ENCODE peak calls at places on chromosome 17, in seven cellular contexts. J is PC-3; F is NCI-H1092; K is amniotic stem cell; U is stimulated activated CD4-positive, alpha-beta T cell treated with anti-CD3 and anti-CD28 coated beads, Interleukin-12 subunit alpha, Interleukin-12 subunit beta, amount 100 ng/mL, for 4 hours; E is A549; T is heart left ventricle. H is an unnamed sample.

GRCh38 chr17:73645050-73645871 is 1.0 kb upstream of the SDK2 start:
- DNase-seq in J (no peak), F (peak), K (no peak), U (peak), E (peak), T (peak), H (no peak)

GRCh38 chr17:76793775-76794174 is 55.9 kb downstream of the MFSD11 start:
- DNase-seq in J (peak), F (no peak), K (no peak), U (no peak), E (peak), T (no peak), H (peak)

GRCh38 chr17:51165680-51166197 is 472 bp upstream of the NME2 start:
- DNase-seq in J (no peak), F (no peak), K (no peak), U (peak), E (peak), T (no peak), H (no peak)

GRCh38 chr17:80005360-80006338 is 30.0 kb downstream of the TBC1D16 start:
- DNase-seq in J (peak), F (no peak), K (no peak), U (peak), E (peak), T (peak), H (peak)

GRCh38 chr17:40322417-40323315 is 13.7 kb downstream of the RARA start:
- DNase-seq in J (peak), F (no peak), K (no peak), U (peak), E (peak), T (peak), H (no peak)

GRCh38 chr17:21686165-21687015 is 5.9 kb upstream of the KCNJ18 start:
- DNase-seq in J (no peak), F (no peak), K (no peak), U (no peak), E (no peak), T (no peak), H (no peak)

GRCh38 chr17:70308619-70309018 is 139.3 kb downstream of the KCNJ2 start:
- DNase-seq in J (no peak), F (no peak), K (no peak), U (no peak), E (no peak), T (no peak), H (no peak)

GRCh38 chr17:31321481-31321880 is at the start of gene EVI2A:
- DNase-seq in J (peak), F (no peak), K (peak), U (peak), E (no peak), T (no peak), H (no peak)

GRCh38 chr17:7587831-7588230 is 2.1 kb downstream of the SOX15 start:
- DNase-seq in J (peak), F (no peak), K (no peak), U (no peak), E (no peak), T (peak), H (no peak)

GRCh38 chr17:57132663-57133062 is 47.6 kb downstream of the AKAP1 start:
- DNase-seq in J (no peak), F (no peak), K (no peak), U (no peak), E (no peak), T (no peak), H (no peak)